ENCODE peak calls at places on chromosomes 12 and 14, in five cellular contexts. T is HCT116, F is fibroblast of lung, H is SJCRH30, U is left lung. X is an unnamed sample. For H3K4me1, the result is how much of the 10 kb centered on the place peaks cover.

GRCh38 chr14:106286697-106287290 is 760.4 kb downstream of the TMEM121 start:
- DNase-seq in T (no peak), F (no peak), H (no peak), U (no peak), X (no peak)

GRCh38 chr12:70364695-70365397 is 1.2 kb upstream of the KCNMB4 start:
- DNase-seq in T (no peak), F (no peak), H (no peak), U (no peak), X (no peak)

GRCh38 chr14:77267937-77268699 is 2.9 kb downstream of the NGB start:
- DNase-seq in T (no peak), F (no peak), H (no peak), U (no peak), X (no peak)

GRCh38 chr12:25800101-25800500 is 158.4 kb upstream of the RASSF8 start:
- DNase-seq in T (no peak), F (peak), H (no peak), U (no peak), X (peak)

GRCh38 chr14:45715946-45716345 is 462.9 kb upstream of the MIS18BP1 start:
- DNase-seq in T (no peak), F (no peak), H (no peak), U (no peak), X (no peak)

GRCh38 chr12:4742421-4742970 is 22.3 kb downstream of the GALNT8 start:
- DNase-seq in T (no peak), F (no peak), H (no peak), U (no peak), X (no peak)

GRCh38 chr12:57046947-57047890 is 2.7 kb downstream of the MYO1A start:
- DNase-seq in T (no peak), F (no peak), H (no peak), U (no peak), X (no peak)

GRCh38 chr12:94100254-94100653 is 48.1 kb upstream of the PLXNC1 start:
- DNase-seq in T (no peak), F (peak), H (no peak), U (no peak), X (no peak)

GRCh38 chr14:92635031-92635430 is 113.4 kb downstream of the LGMN start:
- DNase-seq in T (no peak), F (no peak), H (no peak), U (no peak), X (no peak)

GRCh38 chr12:5022030-5022429 is 21.6 kb upstream of the KCNA5 start:
- DNase-seq in T (no peak), F (no peak), H (no peak), U (no peak), X (no peak)

GRCh38 chr12:107108995-107109508 is 15.7 kb upstream of the CRY1 start:
- DNase-seq in T (no peak), F (no peak), H (no peak), U (no peak), X (no peak)

GRCh38 chr14:85187521-85187920 is 342.4 kb upstream of the FLRT2 start:
- DNase-seq in T (no peak), F (no peak), H (no peak), U (no peak), X (no peak)

GRCh38 chr14:100524933-100525243 is 62.3 kb downstream of the BEGAIN start:
- DNase-seq in T (no peak), F (peak), H (peak), U (peak), X (no peak)

GRCh38 chr14:50335389-50335788 is 23.3 kb downstream of the DMAC2L start:
- DNase-seq in T (no peak), F (peak), H (no peak), U (no peak), X (no peak)

GRCh38 chr12:98402081-98402480 is 113.3 kb upstream of the TMPO start:
- DNase-seq in T (peak), F (no peak), H (no peak), U (no peak), X (no peak)

GRCh38 chr14:75702107-75702506 is 41.1 kb downstream of the TTLL5 start:
- DNase-seq in T (no peak), F (no peak), H (no peak), U (no peak), X (no peak)

GRCh38 chr14:75970989-75971388 is 10.8 kb downstream of the TGFB3 start:
- DNase-seq in T (no peak), F (no peak), H (no peak), U (no peak), X (no peak)

GRCh38 chr12:105214670-105215375 is 21.2 kb downstream of the APPL2 start:
- DNase-seq in T (no peak), F (no peak), H (peak), U (no peak), X (no peak)

GRCh38 chr12:11773889-11774677 is 124.6 kb downstream of the ETV6 start:
- DNase-seq in T (no peak), F (no peak), H (no peak), U (peak), X (no peak)

GRCh38 chr14:71855399-71856036 is 76.7 kb upstream of the RGS6 start:
- DNase-seq in T (peak), F (peak), H (peak), U (peak), X (peak)

GRCh38 chr12:53825246-53826081 is 73.7 kb upstream of the CISTR start:
- DNase-seq in T (peak), F (peak), H (no peak), U (no peak), X (no peak)

GRCh38 chr14:65044596-65044959 is 57.7 kb downstream of the MAX start:
- DNase-seq in T (no peak), F (no peak), H (no peak), U (peak), X (no peak)

GRCh38 chr14:93040443-93040842 is 75.3 kb downstream of the ITPK1 start:
- DNase-seq in T (no peak), F (no peak), H (no peak), U (peak), X (no peak)

GRCh38 chr12:56486694-56487093 is 1.3 kb downstream of the GLS2 start:
- DNase-seq in T (no peak), F (no peak), H (no peak), U (no peak), X (no peak)

GRCh38 chr12:99983721-99984258 is 946 bp downstream of the ANKS1B start:
- DNase-seq in T (no peak), F (peak), H (no peak), U (no peak), X (no peak)

GRCh38 chr14:78153069-78153351 is 17.2 kb upstream of the NRXN3 start:
- DNase-seq in T (no peak), F (no peak), H (no peak), U (no peak), X (no peak)

GRCh38 chr14:68257969-68258368 is 438.4 kb downstream of the RAD51B start:
- DNase-seq in T (no peak), F (no peak), H (no peak), U (no peak), X (no peak)

GRCh38 chr12:15364221-15365170 is 42.2 kb downstream of the PTPRO start:
- DNase-seq in T (no peak), F (peak), H (no peak), U (no peak), X (no peak)

GRCh38 chr12:116123511-116124258 is 153.8 kb downstream of the MED13L start:
- DNase-seq in T (no peak), F (peak), H (peak), U (no peak), X (no peak)

GRCh38 chr12:94039914-94040313 is 108.5 kb upstream of the PLXNC1 start:
- DNase-seq in T (no peak), F (peak), H (no peak), U (no peak), X (no peak)

GRCh38 chr14:76346391-76347160 is 29.4 kb upstream of the ESRRB start:
- DNase-seq in T (no peak), F (no peak), H (peak), U (no peak), X (no peak)

DNA sequence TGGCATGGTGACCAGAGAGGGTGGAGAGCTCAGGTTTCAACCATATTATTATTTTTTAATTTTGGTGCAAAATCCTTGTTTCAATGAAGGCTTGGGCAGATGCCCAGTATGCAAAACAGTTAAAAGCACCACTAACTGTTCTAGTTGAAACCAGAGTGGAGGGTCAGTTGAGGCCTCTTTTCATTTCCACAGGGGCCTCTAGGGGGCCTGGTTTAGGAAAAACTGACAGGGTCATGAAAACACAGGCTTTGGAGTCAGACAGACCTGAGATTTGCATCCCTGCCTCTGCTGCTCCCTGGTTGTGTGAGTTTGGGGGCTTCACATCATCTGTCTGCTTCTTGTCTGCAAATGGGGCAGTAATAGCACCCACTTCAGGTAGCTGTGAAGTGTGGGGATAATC is 3.3 kb upstream of the RPH3A start:
- DNase-seq in T (no peak), F (no peak), H (no peak), U (no peak), X (no peak)
- H3K27ac ChIP-seq in T (no peak), F (no peak), H (no peak), U (no peak), X (no peak)

GRCh38 chr12:51439330-51439729 is 14.7 kb downstream of the SLC4A8 start:
- DNase-seq in T (no peak), F (no peak), H (no peak), U (no peak), X (no peak)

GRCh38 chr12:51448618-51449256 is 24.1 kb downstream of the SLC4A8 start:
- DNase-seq in T (no peak), F (no peak), H (no peak), U (no peak), X (no peak)

GRCh38 chr12:51441583-51441982 is 17.0 kb downstream of the SLC4A8 start:
- DNase-seq in T (no peak), F (peak), H (no peak), U (no peak), X (no peak)

GRCh38 chr12:51442324-51442723 is 17.7 kb downstream of the SLC4A8 start:
- DNase-seq in T (no peak), F (peak), H (no peak), U (no peak), X (no peak)

DNA sequence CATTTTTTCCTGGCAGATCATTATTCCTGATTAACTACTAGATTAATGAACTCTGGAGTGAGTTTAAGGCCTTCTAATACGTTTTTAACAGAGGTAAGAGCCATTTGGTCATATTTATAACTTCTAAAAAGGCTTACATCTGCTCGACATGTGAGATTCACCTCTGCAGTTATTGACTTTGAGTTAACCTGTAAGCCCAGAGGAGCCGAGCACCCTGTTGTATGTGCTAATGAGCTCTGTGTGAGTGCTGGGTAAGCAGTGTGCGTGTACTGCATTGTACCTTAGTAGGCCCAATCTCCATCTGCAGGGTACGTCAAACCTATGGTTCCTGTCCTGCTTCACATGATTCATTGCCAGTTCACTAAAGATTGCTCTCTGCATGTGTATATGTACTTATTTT is 18.9 kb downstream of the SLC4A8 start:
- DNase-seq in T (no peak), F (no peak), H (no peak), U (no peak), X (no peak)
- H3K4me1 ChIP-seq in T (under half), F (under half), H (under half), U (under half), X (under half)

GRCh38 chr14:101563352-101563653 is 2.0 kb downstream of the DIO3 start:
- DNase-seq in T (no peak), F (no peak), H (no peak), U (no peak), X (no peak)

GRCh38 chr14:101564444-101564776 is 3.1 kb downstream of the DIO3 start:
- DNase-seq in T (no peak), F (no peak), H (no peak), U (peak), X (no peak)

GRCh38 chr14:101563654-101564443 is 2.6 kb downstream of the DIO3 start:
- DNase-seq in T (no peak), F (no peak), H (no peak), U (peak), X (no peak)

GRCh38 chr14:101567252-101567651 is 6.0 kb downstream of the DIO3 start:
- DNase-seq in T (no peak), F (no peak), H (no peak), U (peak), X (no peak)

GRCh38 chr14:101564819-101565698 is 3.8 kb downstream of the DIO3 start:
- DNase-seq in T (no peak), F (no peak), H (no peak), U (peak), X (no peak)
- H3K4me3 ChIP-seq in T (no peak), F (no peak), H (no peak), U (no peak), X (no peak)

GRCh38 chr12:50620050-50620974 is 115.5 kb downstream of the DIP2B start:
- DNase-seq in T (no peak), F (peak), H (peak), U (no peak), X (no peak)

GRCh38 chr12:50621435-50622304 is 116.9 kb downstream of the DIP2B start:
- DNase-seq in T (no peak), F (no peak), H (no peak), U (no peak), X (no peak)

GRCh38 chr12:50618864-50619609 is 114.3 kb downstream of the DIP2B start:
- DNase-seq in T (peak), F (peak), H (no peak), U (no peak), X (no peak)

GRCh38 chr12:50619610-50619958 is 114.8 kb downstream of the DIP2B start:
- DNase-seq in T (no peak), F (no peak), H (no peak), U (no peak), X (no peak)

GRCh38 chr12:50620975-50621360 is 116.2 kb downstream of the DIP2B start:
- DNase-seq in T (no peak), F (no peak), H (no peak), U (no peak), X (no peak)
- H3K27ac ChIP-seq in T (no peak), F (no peak), H (no peak), U (no peak), X (no peak)

DNA sequence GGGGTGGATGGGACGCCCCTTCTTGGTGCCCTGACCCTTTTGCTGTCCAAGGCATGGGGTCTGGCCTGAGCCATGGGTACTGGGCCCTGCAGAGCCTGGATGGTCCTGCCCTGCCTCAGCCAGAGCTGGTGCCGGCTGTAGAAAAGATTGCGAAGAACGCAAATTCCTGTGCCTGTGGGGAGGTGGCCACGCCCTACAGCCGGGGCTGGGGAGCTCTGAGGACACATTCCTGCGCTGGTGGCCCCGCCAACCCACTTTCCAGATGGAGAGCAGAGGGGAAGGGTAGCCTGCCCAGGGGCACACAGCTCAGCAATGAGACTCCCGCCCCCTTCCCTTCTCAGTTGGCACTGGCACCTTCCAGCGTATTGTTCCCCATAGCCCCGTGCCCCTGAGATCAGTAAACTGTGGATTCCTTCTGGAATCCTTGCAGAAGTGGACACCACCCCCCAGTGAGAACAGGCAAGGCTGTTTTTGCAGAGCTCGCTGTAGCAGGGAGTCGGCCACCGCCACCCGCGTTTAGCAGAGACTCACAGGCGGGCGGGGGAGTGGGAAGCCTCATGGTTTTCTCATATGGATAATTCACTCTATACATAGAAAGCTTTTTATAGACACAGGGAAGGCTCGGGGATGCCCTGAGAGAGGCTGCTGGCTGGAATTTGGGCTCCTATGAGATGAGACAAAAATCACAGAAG is 8.6 kb downstream of the INF2 start:
- DNase-seq in T (no peak), F (no peak), H (no peak), U (no peak), X (no peak)
- H3K4me1 ChIP-seq in T (under half), F (under half), H (under half), U (under half), X (under half)

GRCh38 chr12:92602476-92602875 is 100.3 kb upstream of the PLEKHG7 start:
- DNase-seq in T (no peak), F (peak), H (no peak), U (no peak), X (no peak)
- H3K4me3 ChIP-seq in T (no peak), F (no peak), H (no peak), U (no peak), X (no peak)

GRCh38 chr14:39351708-39352107 is 80.5 kb downstream of the FBXO33 start:
- DNase-seq in T (no peak), F (peak), H (no peak), U (no peak), X (no peak)

DNA sequence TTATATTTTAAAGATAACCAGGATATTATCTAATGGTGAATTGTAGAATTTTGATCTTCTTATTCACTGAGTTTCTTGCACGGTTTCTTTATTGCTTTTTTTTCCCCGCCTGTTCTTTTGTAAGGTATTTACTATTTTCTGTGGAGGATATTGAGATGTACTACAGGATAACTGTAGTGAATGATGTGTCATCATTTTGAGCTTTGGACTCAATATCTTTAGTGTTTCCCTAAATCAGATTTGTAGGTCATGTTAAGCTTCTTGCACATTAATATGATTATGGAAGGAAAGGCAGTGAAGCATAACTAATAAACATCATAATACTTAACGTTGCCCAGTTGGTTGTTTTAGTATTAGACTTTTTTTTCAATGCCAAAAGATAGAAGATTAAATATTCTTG is 81.4 kb downstream of the FBXO33 start:
- DNase-seq in T (no peak), F (no peak), H (no peak), U (no peak), X (no peak)
- H3K27ac ChIP-seq in T (no peak), F (no peak), H (no peak), U (no peak), X (no peak)

GRCh38 chr12:65929641-65930040 is 105.4 kb downstream of the HMGA2 start:
- DNase-seq in T (no peak), F (no peak), H (no peak), U (no peak), X (no peak)
- H3K4me1 ChIP-seq in T (half or more), F (under half), H (under half), U (under half), X (under half)

DNA sequence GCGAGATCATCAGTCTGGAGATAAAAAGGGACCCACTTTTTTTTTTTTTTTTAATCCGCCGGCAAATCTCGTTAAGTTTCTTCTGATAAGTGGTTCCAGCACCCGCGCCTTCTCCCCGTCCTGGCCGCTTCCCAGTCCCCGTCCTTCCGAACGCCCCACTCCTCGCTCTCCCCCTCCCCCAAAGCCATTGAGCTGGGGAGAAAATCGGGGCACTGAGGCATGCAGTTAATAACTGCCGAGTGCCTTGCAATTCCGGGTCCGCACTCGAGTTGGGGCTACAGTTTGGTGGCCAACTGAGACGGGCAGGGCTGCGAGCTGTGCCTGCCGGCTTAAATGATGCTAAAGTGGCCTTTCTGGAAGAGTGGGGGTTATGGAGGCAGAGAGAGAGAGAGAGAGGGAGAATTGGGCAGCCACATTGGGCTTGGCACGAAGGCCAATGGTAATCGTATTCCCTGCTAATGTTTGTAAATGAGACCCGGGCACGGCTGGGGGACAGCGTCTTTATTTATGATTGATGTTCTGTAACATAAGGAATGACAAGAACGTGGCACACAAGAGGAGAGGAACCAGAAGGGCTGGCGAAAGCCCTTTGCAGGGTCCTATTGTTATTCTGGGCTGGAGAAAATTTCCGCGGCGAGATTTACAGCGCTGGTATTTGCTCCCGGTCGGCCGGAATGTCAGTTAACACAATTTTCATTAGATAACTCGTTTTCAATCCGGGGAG is 115.4 kb upstream of the MYL2 start:
- DNase-seq in T (no peak), F (no peak), H (no peak), U (no peak), X (no peak)
- H3K4me3 ChIP-seq in T (no peak), F (no peak), H (no peak), U (no peak), X (no peak)